ENCODE peak calls at places on chromosomes 7 and 10, in eight cellular contexts. J, N, M, C, T, V, S and K are unnamed samples.

GRCh38 chr7:7920481-7920880 is 48.1 kb upstream of the GLCCI1 start:
- DNase-seq in J (no peak), N (peak; percentile 52), M (no peak), C (no peak), T (no peak), V (no peak), S (no peak), K (no peak)

GRCh38 chr10:12797471-12798262 is 203.8 kb downstream of the CCDC3 start:
- DNase-seq in J (no peak), N (no peak), M (no peak), C (no peak), T (no peak), V (no peak), S (no peak), K (no peak)

GRCh38 chr7:128791968-128792319 is at the start of gene CCDC136:
- DNase-seq in J (no peak), N (no peak), M (no peak), C (no peak), T (no peak), V (no peak), S (no peak), K (no peak)

GRCh38 chr10:109929501-109930219 is 6.3 kb upstream of the XPNPEP1 start:
- DNase-seq in J (no peak), N (no peak), M (no peak), C (no peak), T (no peak), V (no peak), S (no peak), K (no peak)

GRCh38 chr10:130713731-130714130 is 577.5 kb downstream of the GLRX3 start:
- DNase-seq in J (no peak), N (no peak), M (no peak), C (no peak), T (no peak), V (no peak), S (no peak), K (no peak)

GRCh38 chr7:99834382-99834781 is 6.6 kb downstream of the CYP3A43 start:
- DNase-seq in J (no peak), N (no peak), M (no peak), C (no peak), T (no peak), V (no peak), S (no peak), K (no peak)

GRCh38 chr7:137337902-137338301 is 5.6 kb downstream of the PTN start:
- DNase-seq in J (no peak), N (no peak), M (no peak), C (no peak), T (no peak), V (no peak), S (no peak), K (no peak)

GRCh38 chr7:1160665-1161010 is 642 bp upstream of the ZFAND2A start:
- DNase-seq in J (no peak), N (peak; percentile 5), M (no peak), C (no peak), T (no peak), V (peak; percentile 48), S (no peak), K (no peak)

GRCh38 chr7:54813398-54813797 is 54.4 kb upstream of the SEC61G start:
- DNase-seq in J (no peak), N (peak; percentile 32), M (no peak), C (no peak), T (no peak), V (no peak), S (no peak), K (no peak)

GRCh38 chr7:35777121-35777520 is 23.7 kb upstream of the SEPTIN7 start:
- DNase-seq in J (no peak), N (no peak), M (no peak), C (no peak), T (no peak), V (no peak), S (no peak), K (no peak)

GRCh38 chr7:65325793-65326432 is 47.7 kb upstream of the ZNF92 start:
- DNase-seq in J (no peak), N (no peak), M (no peak), C (no peak), T (no peak), V (no peak), S (no peak), K (no peak)

GRCh38 chr7:116630932-116631449 is 41.0 kb upstream of the MET start:
- DNase-seq in J (no peak), N (peak; percentile 100), M (peak; percentile 69), C (no peak), T (peak; percentile 78), V (no peak), S (peak; percentile 96), K (peak; percentile 74)

GRCh38 chr7:35819310-35819709 is 18.5 kb downstream of the SEPTIN7 start:
- DNase-seq in J (no peak), N (no peak), M (no peak), C (no peak), T (no peak), V (no peak), S (no peak), K (no peak)

GRCh38 chr10:24882047-24882698 is 70.2 kb downstream of the PRTFDC1 start:
- DNase-seq in J (no peak), N (peak; percentile 24), M (no peak), C (no peak), T (no peak), V (peak; percentile 75), S (no peak), K (no peak)

GRCh38 chr10:29731760-29732159 is 97.0 kb upstream of the SVIL start:
- DNase-seq in J (no peak), N (no peak), M (no peak), C (peak; percentile 42), T (peak; percentile 78), V (no peak), S (no peak), K (no peak)

GRCh38 chr7:98202367-98203195 is 8.7 kb upstream of the BHLHA15 start:
- DNase-seq in J (no peak), N (peak; percentile 74), M (no peak), C (no peak), T (no peak), V (peak; percentile 75), S (no peak), K (no peak)

GRCh38 chr10:126243976-126244375 is 144.3 kb downstream of the ADAM12 start:
- DNase-seq in J (no peak), N (no peak), M (no peak), C (no peak), T (no peak), V (no peak), S (no peak), K (no peak)

GRCh38 chr7:44618754-44619153 is 12.3 kb downstream of the OGDH start:
- DNase-seq in J (no peak), N (peak; percentile 86), M (no peak), C (no peak), T (no peak), V (no peak), S (peak; percentile 21), K (no peak)
- H3K4me1 ChIP-seq in J (no peaks in the 10 kb centered on the region), N (peaks cover 25% of the 10 kb centered on the region), M (peaks cover 86% of the 10 kb centered on the region), C (peaks cover 10% of the 10 kb centered on the region), T (no peaks in the 10 kb centered on the region), V (peaks cover 66% of the 10 kb centered on the region), S (peaks cover 78% of the 10 kb centered on the region), K (peaks cover 65% of the 10 kb centered on the region)

GRCh38 chr10:20856484-20856883 is 40.6 kb downstream of the NEBL start:
- DNase-seq in J (no peak), N (no peak), M (no peak), C (no peak), T (no peak), V (no peak), S (no peak), K (no peak)
- H3K4me1 ChIP-seq in J (no peaks in the 10 kb centered on the region), N (no peaks in the 10 kb centered on the region), M (no peaks in the 10 kb centered on the region), C (no peaks in the 10 kb centered on the region), T (no peaks in the 10 kb centered on the region), V (no peaks in the 10 kb centered on the region), S (no peaks in the 10 kb centered on the region), K (peaks cover 3% of the 10 kb centered on the region)

DNA sequence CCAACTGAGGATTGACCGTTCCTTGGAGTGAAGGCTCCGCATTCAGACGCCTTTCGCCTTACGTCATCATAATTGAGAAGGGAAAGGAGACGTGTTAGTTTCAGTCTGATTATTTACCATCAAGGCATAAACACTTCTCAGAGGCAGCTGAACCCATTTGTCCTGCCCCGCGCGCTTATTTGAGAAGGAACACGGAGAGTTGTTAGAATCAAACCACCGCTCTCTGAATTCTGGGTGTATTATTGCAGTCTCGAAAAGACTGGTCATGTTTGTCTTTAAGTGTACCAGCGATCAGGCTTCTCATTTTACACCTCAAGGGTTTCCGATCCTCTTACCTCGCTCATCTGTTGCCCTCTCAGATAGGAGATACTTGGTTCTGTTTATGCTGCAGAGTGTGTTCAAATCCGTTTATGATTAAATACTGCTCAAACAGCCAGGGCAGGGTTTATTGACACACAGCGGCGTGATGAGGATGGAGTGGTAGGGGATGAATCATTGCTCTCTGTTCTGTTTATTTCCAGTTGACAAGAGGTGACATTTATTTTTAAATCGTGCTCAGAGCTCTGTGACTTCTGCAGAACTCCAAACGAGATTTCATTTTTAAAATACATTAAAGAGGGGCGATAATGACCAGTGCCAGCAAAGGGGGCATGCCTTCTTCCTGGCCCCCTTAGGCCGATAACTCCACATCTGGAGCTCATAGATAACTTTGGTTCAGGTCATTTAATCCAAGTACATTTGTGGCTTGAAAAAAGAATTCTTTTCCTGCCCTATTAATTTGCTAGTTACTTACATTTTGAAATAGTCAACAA is 30.5 kb downstream of the FOXK1 start:
- DNase-seq in J (no peak), N (no peak), M (no peak), C (no peak), T (no peak), V (no peak), S (no peak), K (no peak)
- H3K4me1 ChIP-seq in J (no peaks in the 10 kb centered on the region), N (peaks cover 17% of the 10 kb centered on the region), M (peaks cover 63% of the 10 kb centered on the region), C (peaks cover 6% of the 10 kb centered on the region), T (no peaks in the 10 kb centered on the region), V (peaks cover 8% of the 10 kb centered on the region), S (no peaks in the 10 kb centered on the region), K (peaks cover 53% of the 10 kb centered on the region)

GRCh38 chr10:17239276-17239660 is 11.2 kb downstream of the VIM start:
- DNase-seq in J (no peak), N (no peak), M (no peak), C (no peak), T (no peak), V (no peak), S (no peak), K (no peak)

GRCh38 chr10:17237163-17237562 is 9.1 kb downstream of the VIM start:
- DNase-seq in J (no peak), N (no peak), M (no peak), C (no peak), T (no peak), V (no peak), S (no peak), K (no peak)

GRCh38 chr10:17238445-17239275 is 10.6 kb downstream of the VIM start:
- DNase-seq in J (no peak), N (peak; percentile 63), M (no peak), C (no peak), T (no peak), V (no peak), S (no peak), K (peak; percentile 80)

GRCh38 chr10:17236468-17236886 is 8.4 kb downstream of the VIM start:
- DNase-seq in J (no peak), N (no peak), M (no peak), C (no peak), T (no peak), V (no peak), S (no peak), K (no peak)

DNA sequence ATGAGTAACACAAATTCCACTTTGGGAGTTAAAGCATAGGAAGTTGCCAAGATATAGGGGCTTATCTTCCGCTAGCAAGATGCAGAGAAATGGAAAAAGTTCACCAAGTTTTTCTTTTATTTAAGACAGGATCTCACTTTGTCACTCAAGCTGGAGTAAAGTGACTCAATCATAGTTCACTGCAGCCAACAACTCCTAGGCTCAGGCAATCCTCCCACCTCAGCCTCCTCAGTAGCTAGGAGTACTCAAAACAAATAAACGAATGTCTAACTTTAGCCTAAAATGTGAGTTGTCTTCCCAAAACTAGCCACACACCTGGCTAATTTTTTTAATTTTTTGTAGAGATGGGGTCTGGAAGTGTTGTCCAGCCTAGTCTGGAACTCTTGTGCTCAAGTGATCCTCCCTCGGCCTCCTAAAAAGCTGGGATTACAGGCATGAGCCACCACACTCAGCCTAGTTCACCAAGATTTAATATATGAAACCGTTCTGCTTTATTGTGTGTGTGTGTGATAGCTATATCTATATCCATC is 9.9 kb downstream of the VIM start:
- DNase-seq in J (no peak), N (no peak), M (no peak), C (no peak), T (no peak), V (no peak), S (no peak), K (no peak)
- H3K4me1 ChIP-seq in J (peaks cover 7% of the 10 kb centered on the region), N (peaks cover 6% of the 10 kb centered on the region), M (peaks cover 43% of the 10 kb centered on the region), C (peaks cover 23% of the 10 kb centered on the region), T (no peaks in the 10 kb centered on the region), V (peaks cover 25% of the 10 kb centered on the region), S (no peaks in the 10 kb centered on the region), K (peaks cover 33% of the 10 kb centered on the region)